ENCODE peak calls at places on chromosomes 5 and 9, in five cellular contexts. E is GM12878, F is HepG2, B is H1, N is K562. L is an unnamed sample.

GRCh38 chr9:80874276-80874675 is 815.1 kb downstream of the TLE1 start:
- DNase-seq in B (no peak), N (no peak), F (no peak), E (no peak), L (no peak)

GRCh38 chr5:174625591-174626365 is 98.6 kb upstream of the MSX2 start:
- DNase-seq in F (no peak), N (no peak), B (no peak), E (no peak), L (no peak)

GRCh38 chr9:87868175-87868574 is 14.5 kb upstream of the SPATA31E1 start:
- DNase-seq in N (no peak), F (no peak), E (no peak), B (no peak), L (no peak)

GRCh38 chr9:114156311-114156657 is 947 bp downstream of the COL27A1 start:
- DNase-seq in B (no peak), N (no peak), E (no peak), F (no peak), L (no peak)

GRCh38 chr9:6414291-6414690 is 1.3 kb downstream of the UHRF2 start:
- DNase-seq in F (no peak), B (no peak), E (no peak), N (no peak), L (no peak)

GRCh38 chr5:128135286-128135685 is 51.7 kb downstream of the SLC12A2 start:
- DNase-seq in E (no peak), B (no peak), F (no peak), N (no peak), L (no peak)

GRCh38 chr5:14560091-14560595 is 21.4 kb upstream of the OTULINL start:
- DNase-seq in E (no peak), F (no peak), B (no peak), N (no peak), L (no peak)

GRCh38 chr5:81852277-81853004 is 101.5 kb upstream of the SSBP2 start:
- DNase-seq in F (no peak), N (peak), B (no peak), E (no peak), L (peak)

GRCh38 chr5:143635888-143636287 is 176.1 kb upstream of the HMHB1 start:
- DNase-seq in E (no peak), B (no peak), N (no peak), F (no peak), L (no peak)

GRCh38 chr5:123950701-123951100 is 438.7 kb downstream of the CSNK1G3 start:
- DNase-seq in F (no peak), E (no peak), N (no peak), B (no peak), L (no peak)

GRCh38 chr5:179772355-179772754 is 21.4 kb upstream of the LTC4S start:
- DNase-seq in N (no peak), E (no peak), F (no peak), B (no peak), L (no peak)

GRCh38 chr9:106450549-106450948 is 412.4 kb upstream of the ZNF462 start:
- DNase-seq in F (no peak), B (no peak), E (no peak), N (no peak), L (no peak)

GRCh38 chr9:125519741-125520140 is 187.3 kb downstream of the MAPKAP1 start:
- DNase-seq in N (no peak), B (no peak), E (no peak), F (no peak), L (no peak)

GRCh38 chr5:56761486-56761885 is 53.9 kb upstream of the MAP3K1 start:
- DNase-seq in E (no peak), N (no peak), F (no peak), B (no peak), L (no peak)

GRCh38 chr5:118692811-118693342 is 295.5 kb downstream of the DTWD2 start:
- DNase-seq in E (no peak), N (no peak), F (no peak), B (peak), L (no peak)

GRCh38 chr9:32596096-32596865 is 23.3 kb upstream of the NDUFB6 start:
- DNase-seq in N (no peak), B (no peak), F (no peak), E (no peak), L (no peak)

GRCh38 chr9:115170674-115171073 is 52.7 kb upstream of the TNC start:
- DNase-seq in N (no peak), B (no peak), F (no peak), E (no peak), L (peak)

GRCh38 chr5:82356808-82357671 is 78.9 kb upstream of the RPS23 start:
- DNase-seq in B (no peak), F (peak), N (peak), E (peak), L (peak)

GRCh38 chr5:179135006-179135405 is 74.8 kb downstream of the ZNF354C start:
- DNase-seq in N (no peak), B (no peak), E (no peak), F (no peak), L (no peak)

GRCh38 chr5:123012321-123012720 is 24.2 kb downstream of the PPIC start:
- DNase-seq in N (no peak), B (no peak), F (no peak), E (no peak), L (no peak)

GRCh38 chr5:148374693-148375360 is 8.9 kb upstream of the FBXO38 start:
- DNase-seq in B (peak), F (peak), N (peak), E (no peak), L (peak)
- TF ChIP-seq KDM1A in B (no peak), F (no peak), N (no peak), E (no peak), L (no peak)

DNA sequence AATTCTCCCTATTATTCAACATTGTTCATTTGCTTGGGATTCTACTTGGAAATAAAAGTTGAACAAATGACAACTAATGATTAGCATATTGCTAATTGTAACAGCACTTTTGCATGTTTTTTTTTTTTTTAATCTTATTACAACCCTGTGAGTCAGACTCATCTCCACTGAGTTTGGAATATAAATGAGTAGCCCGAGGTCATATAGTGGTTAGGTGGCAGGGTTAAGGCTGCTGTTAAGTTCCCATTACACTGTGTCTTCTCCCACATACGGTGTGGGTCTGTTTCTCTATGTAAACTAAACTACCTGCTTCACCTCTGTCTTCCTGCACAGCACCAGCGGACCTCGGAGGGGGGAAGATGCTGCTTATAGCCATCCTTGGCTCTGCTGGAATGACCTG is 92.4 kb downstream of the EQTN start:
- DNase-seq in N (no peak), F (no peak), E (no peak), B (no peak), L (no peak)
- TF ChIP-seq KDM1A in N (no peak), F (no peak), E (no peak), B (no peak), L (no peak)

GRCh38 chr5:79759848-79760247 is 70.2 kb downstream of the CMYA5 start:
- DNase-seq in B (no peak), N (no peak), E (no peak), F (peak), L (no peak)

GRCh38 chr5:79759436-79759835 is 69.8 kb downstream of the CMYA5 start:
- DNase-seq in B (no peak), F (no peak), N (no peak), E (no peak), L (no peak)

GRCh38 chr5:79762929-79763328 is 73.3 kb downstream of the CMYA5 start:
- DNase-seq in N (no peak), F (no peak), B (no peak), E (no peak), L (no peak)
- TF ChIP-seq KDM1A in N (no peak), F (no peak), B (no peak), E (no peak), L (no peak)

GRCh38 chr9:19186240-19186639 is 44.3 kb upstream of the DENND4C start:
- DNase-seq in N (no peak), B (no peak), F (no peak), E (no peak), L (peak)

GRCh38 chr9:19185191-19185590 is 45.3 kb upstream of the DENND4C start:
- DNase-seq in E (no peak), N (no peak), B (no peak), F (no peak), L (no peak)

GRCh38 chr9:19181556-19181955 is 48.9 kb upstream of the DENND4C start:
- DNase-seq in B (no peak), F (no peak), N (no peak), E (no peak), L (no peak)

GRCh38 chr9:19181002-19181401 is 49.5 kb upstream of the DENND4C start:
- DNase-seq in F (no peak), B (no peak), N (no peak), E (no peak), L (no peak)

GRCh38 chr9:19184144-19184917 is 46.2 kb upstream of the DENND4C start:
- DNase-seq in F (peak), E (peak), N (peak), B (no peak), L (peak)
- TF ChIP-seq KDM1A in F (no peak), E (no peak), N (peak), B (no peak), L (no peak)

DNA sequence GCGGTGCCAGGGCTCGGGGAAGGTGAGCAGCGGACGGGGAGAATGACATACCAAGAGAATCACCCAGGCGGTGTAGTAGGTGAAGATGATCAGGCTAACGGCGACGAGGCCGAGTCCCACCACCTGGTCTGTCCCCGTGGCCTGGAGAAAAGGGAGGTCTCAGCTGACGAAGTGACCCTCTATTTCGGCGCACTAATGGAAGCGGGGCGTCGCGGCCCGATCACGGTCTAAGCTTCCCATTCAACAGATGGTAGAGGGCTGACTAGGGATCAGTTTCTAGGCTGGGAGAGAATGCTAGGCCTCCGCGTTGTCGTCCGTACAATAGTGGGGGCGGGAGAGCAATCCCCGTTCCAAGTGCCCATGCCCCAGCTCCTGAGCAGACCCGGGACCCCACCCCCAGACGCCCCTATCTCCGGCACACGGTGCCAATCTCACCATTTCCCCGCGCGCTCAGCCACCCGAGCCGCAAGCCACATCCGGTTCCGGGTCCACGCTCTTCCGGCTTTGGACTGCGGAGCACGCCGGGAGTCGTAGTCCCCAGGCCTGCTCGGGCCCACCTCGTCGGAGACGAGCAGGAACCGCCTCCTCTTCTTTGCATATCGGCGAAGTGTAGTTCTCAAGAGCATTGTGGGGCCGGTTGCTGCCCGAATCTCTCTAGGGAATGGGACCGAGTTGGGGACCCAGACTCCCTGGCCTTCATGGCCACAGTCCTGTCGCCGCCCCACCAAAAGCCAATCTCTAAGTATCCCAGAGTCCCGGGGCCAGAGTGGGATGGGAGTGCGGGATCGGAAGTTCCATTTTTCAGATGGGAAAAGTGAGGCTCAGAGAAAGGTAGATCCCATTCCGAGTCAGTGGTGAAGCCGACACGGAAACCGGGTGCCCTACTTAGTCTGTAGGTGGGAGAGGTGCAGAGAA is at the start of gene DPM2:
- DNase-seq in B (no peak), E (peak), F (peak), N (peak), L (peak)
- TF ChIP-seq KDM1A in B (peak), E (no peak), F (no peak), N (no peak), L (peak)

DNA sequence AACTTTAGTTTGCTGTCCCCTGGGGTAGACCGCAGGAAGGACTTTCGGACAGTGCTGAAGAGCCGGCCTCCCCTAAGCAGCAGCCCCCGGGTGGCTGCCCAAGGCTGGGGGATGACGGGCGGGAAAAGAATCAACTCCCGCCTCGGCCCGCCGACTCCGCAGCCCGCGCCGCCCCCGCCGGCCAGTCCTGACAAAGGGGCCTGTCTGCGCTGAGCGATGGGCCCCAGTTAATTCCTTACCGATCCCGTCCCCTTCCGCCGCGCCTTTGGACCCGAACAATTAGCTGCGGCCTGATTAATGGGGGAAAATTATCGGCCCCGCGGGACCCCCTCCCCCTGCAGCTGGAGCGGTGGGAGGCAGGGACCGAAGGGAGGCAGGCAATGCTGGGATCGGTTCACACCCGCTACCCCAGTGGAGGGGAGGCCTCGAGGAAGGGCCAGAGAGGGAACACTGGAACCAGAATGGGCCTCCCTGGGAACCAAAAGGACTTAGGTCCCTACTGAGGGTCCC is 4.2 kb upstream of the DCTN3 start:
- DNase-seq in N (no peak), E (no peak), B (no peak), F (no peak), L (no peak)
- TF ChIP-seq KDM1A in N (no peak), E (no peak), B (no peak), F (no peak), L (no peak)

DNA sequence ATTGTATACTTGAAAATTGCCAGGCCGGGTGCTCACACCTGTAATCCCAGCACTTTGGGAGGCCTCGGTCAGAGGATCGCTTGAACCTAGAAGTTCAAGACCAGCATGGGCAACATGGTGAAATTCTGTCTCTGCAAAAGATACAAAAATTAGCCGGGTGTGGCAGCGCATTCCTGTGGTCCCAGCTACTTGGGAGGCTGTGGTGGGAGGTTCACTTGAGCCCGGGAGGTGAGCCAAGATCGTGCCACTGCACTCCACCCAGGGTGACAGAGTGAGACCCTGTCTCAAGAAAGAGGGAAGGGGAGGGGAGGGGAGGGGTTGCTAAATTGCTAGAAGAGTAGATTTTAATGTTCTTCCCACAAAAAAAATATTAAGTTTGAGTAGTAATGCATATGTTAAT is 53.2 kb downstream of the FNBP1 start:
- DNase-seq in B (no peak), E (no peak), F (no peak), N (no peak), L (peak)
- TF ChIP-seq KDM1A in B (no peak), E (no peak), F (no peak), N (no peak), L (no peak)

GRCh38 chr9:100219347-100219746 is 120.3 kb downstream of the INVS start:
- DNase-seq in B (no peak), E (peak), N (no peak), F (no peak), L (no peak)

GRCh38 chr9:100227636-100228035 is 125.1 kb downstream of the TEX10 start:
- DNase-seq in B (no peak), E (no peak), F (no peak), N (no peak), L (no peak)

GRCh38 chr9:100220936-100221335 is 121.9 kb downstream of the INVS start:
- DNase-seq in F (no peak), N (no peak), B (no peak), E (no peak), L (no peak)

GRCh38 chr9:100221538-100221937 is 122.5 kb downstream of the INVS start:
- DNase-seq in N (no peak), F (no peak), E (no peak), B (no peak), L (no peak)

GRCh38 chr9:100222674-100223073 is 123.6 kb downstream of the INVS start:
- DNase-seq in B (no peak), F (no peak), N (no peak), E (no peak), L (peak)
- TF ChIP-seq KDM1A in B (no peak), F (no peak), N (no peak), E (no peak), L (no peak)

GRCh38 chr9:109150925-109151547 is 16.0 kb downstream of the FRRS1L start:
- DNase-seq in E (no peak), F (no peak), N (no peak), B (no peak), L (no peak)
- TF ChIP-seq KDM1A in E (no peak), F (no peak), N (no peak), B (no peak), L (no peak)

GRCh38 chr9:111451570-111451969 is 32.6 kb downstream of the ECPAS start:
- DNase-seq in B (no peak), N (no peak), E (no peak), F (no peak), L (no peak)
- TF ChIP-seq KDM1A in B (no peak), N (no peak), E (no peak), F (no peak), L (no peak)

L was measured in A549.